ENCODE peak calls at places on chromosomes 13 and 19, in four cellular contexts. G, L, K and H are unnamed samples.

GRCh38 chr13:102580552-102581169 is 16.1 kb upstream of the TPP2 start:
- DNase-seq in L (peak), K (peak), G (no peak), H (peak)

GRCh38 chr19:28403698-28404099 is 809.3 kb downstream of the UQCRFS1 start:
- DNase-seq in L (no peak), G (no peak), K (no peak), H (no peak)

GRCh38 chr13:36789061-36789460 is 30.0 kb upstream of the RFXAP start:
- DNase-seq in K (peak), L (peak), G (no peak), H (no peak)

GRCh38 chr13:93603043-93603442 is 376.4 kb downstream of the GPC6 start:
- DNase-seq in L (no peak), K (peak), G (no peak), H (no peak)

GRCh38 chr19:56423276-56423984 is 19.3 kb downstream of the ZNF583 start:
- DNase-seq in L (no peak), G (no peak), K (no peak), H (no peak)

GRCh38 chr13:114248011-114248410 is 13.3 kb downstream of the CDC16 start:
- DNase-seq in G (no peak), K (peak), L (no peak), H (no peak)

GRCh38 chr19:10317857-10318462 is 2.1 kb upstream of the FDX2 start:
- DNase-seq in K (no peak), L (no peak), G (no peak), H (no peak)

GRCh38 chr13:75181906-75182305 is 300.1 kb downstream of the TBC1D4 start:
- DNase-seq in L (no peak), G (no peak), K (peak), H (peak)

GRCh38 chr19:56133858-56134654 is 7.0 kb upstream of the ZNF444 start:
- DNase-seq in K (peak), L (no peak), G (no peak), H (no peak)

GRCh38 chr13:82634946-82635345 is 1247.3 kb downstream of the SLITRK1 start:
- DNase-seq in L (no peak), K (peak), G (no peak), H (no peak)

GRCh38 chr13:111883571-111884343 is 183.2 kb upstream of the SOX1 start:
- DNase-seq in L (no peak), G (no peak), K (no peak), H (no peak)

GRCh38 chr13:26508885-26509284 is 48.6 kb upstream of the WASF3 start:
- DNase-seq in G (no peak), K (peak), L (no peak), H (no peak)

GRCh38 chr13:95191821-95192220 is 109.4 kb downstream of the ABCC4 start:
- DNase-seq in G (peak), K (peak), L (peak), H (peak)

DNA sequence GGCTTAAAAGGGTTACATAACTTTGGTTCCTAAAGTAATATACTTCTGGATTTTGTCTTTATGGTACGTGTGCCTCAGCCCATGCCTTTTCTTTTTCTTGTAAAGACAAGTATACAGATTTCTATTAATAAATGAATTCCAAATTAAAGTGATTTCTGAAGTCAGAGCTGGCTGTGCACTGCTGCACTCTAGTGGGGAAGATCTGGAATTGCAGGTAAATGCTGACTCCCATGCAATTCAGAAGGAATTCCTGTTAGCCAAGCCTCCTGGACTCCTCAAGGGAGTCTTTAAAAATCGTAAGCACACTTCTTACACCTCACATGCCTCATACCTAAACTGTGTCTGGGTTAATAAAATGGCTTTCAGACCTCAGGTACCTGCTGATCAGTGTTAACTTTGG is 118.4 kb upstream of the SLC7A1 start:
- DNase-seq in L (peak), K (peak), G (no peak), H (peak)
- TF ChIP-seq FOS in L (no peak), K (no peak), G (no peak), H (no peak)

DNA sequence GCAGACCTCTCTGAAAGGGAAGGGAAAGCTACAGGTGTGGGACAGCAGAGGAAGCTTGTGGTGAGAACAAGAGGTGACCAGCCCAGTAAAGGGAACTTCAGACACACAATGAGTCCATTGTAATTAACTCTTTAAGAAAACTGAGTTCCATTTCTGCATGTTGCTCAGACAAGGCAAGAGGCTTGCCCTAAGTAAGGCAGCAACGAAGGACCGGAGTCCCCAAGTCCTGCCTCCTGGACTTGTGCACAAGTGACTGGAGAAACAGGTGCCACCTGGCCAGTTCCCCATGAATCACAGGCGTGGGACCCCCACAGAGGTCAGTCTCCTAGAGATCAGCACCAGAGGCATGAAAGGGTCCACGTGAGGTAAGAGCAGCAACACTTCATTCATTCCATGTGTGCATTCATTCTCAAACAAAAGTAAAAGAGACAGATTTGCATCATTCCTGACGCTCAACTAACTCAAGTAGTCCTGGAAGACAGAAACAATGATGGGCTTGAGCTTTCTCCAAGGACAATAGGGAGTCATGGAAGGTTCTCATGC is 14.7 kb upstream of the SIGLEC6 start:
- DNase-seq in L (no peak), G (no peak), K (no peak), H (no peak)
- TF ChIP-seq FOS in L (no peak), G (no peak), K (no peak), H (no peak)

GRCh38 chr13:48018637-48019036 is 17.6 kb upstream of the SUCLA2 start:
- DNase-seq in K (no peak), L (no peak), G (no peak), H (no peak)

GRCh38 chr13:48012668-48013067 is 11.6 kb upstream of the SUCLA2 start:
- DNase-seq in K (no peak), G (no peak), L (no peak), H (no peak)

GRCh38 chr13:48009298-48009697 is 8.2 kb upstream of the SUCLA2 start:
- DNase-seq in K (peak), G (no peak), L (no peak), H (no peak)

GRCh38 chr13:48010698-48011097 is 9.6 kb upstream of the SUCLA2 start:
- DNase-seq in K (no peak), G (no peak), L (no peak), H (no peak)

GRCh38 chr13:48014359-48014758 is 13.3 kb upstream of the SUCLA2 start:
- DNase-seq in G (no peak), K (no peak), L (no peak), H (no peak)
- TF ChIP-seq FOS in G (no peak), K (no peak), L (no peak), H (no peak)

DNA sequence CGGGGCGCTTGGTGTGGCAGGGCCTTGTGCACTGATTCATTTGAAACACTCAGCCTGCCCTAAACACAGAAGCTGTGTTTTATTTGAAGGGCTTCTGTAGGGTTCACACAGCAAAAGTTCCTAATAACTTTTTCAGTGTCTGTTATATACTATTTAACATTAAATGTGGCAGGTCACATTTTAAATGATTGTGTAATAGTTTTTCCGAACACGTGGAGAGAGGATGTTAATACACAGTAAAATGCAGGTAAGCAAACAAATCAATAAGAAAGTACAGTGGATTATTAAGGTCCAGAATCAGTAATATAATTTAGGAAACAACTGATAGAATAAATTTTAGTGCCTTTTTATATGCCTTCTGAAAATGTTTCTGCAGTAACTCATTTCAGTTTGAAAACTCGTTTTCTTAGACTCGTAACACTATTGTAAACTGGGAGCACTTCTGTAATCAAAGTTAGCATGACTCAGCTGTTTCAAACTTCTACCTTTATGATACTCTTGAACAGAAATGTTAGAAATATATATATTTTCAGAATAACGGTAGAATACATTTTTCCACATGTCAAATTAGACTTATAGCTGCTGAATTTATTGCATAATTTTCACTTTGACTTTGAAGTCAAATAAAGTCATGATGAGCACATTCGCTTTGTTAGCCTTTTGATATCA is 70.1 kb downstream of the GGACT start:
- DNase-seq in K (no peak), L (no peak), G (no peak), H (no peak)
- TF ChIP-seq FOS in K (no peak), L (no peak), G (no peak), H (no peak)

DNA sequence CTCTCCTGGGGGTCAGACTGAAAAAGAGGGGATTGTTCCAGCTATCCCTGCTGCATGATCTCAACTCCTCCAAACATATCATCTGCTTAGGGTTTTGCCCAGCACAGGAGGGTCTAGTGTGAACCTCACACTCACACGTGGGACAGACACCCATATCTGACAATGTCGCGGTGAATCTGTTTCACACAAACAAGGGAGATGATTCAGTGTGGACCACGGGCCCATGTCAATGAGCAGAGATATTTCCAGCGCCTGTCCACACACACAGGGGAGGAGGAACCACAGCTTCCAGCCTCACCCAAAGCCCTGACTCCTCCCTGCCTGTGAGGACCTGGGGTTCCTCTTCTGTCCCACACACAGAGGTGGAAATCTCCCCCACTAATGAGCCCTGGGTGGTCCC is 29.6 kb upstream of the KIR3DL3 start:
- DNase-seq in K (no peak), L (peak), G (no peak), H (no peak)
- TF ChIP-seq FOS in K (no peak), L (no peak), G (no peak), H (no peak)

GRCh38 chr19:16372065-16372915 is 47.7 kb downstream of the KLF2 start:
- DNase-seq in L (no peak), G (no peak), K (no peak), H (no peak)
- TF ChIP-seq FOS in L (no peak), G (no peak), K (no peak), H (no peak)